ENCODE peak calls at places on chromosomes 4 and X, in six cellular contexts. R, A, C, B, I and E are unnamed samples.
A peak's percentile ranks its signal among the peaks of the same experiment; 100 is the strongest.

GRCh38 chrX:6701085-6701484 is 166.2 kb upstream of the VCX3A start:
- DNase-seq in R (no peak), A (no peak), C (no peak), B (no peak), I (no peak), E (no peak)

GRCh38 chr4:80446248-80446647 is 110.7 kb downstream of the CFAP299 start:
- DNase-seq in R (no peak), A (no peak), C (no peak), B (no peak), I (no peak), E (no peak)

GRCh38 chrX:112945796-112946195 is 105.2 kb upstream of the AMOT start:
- DNase-seq in R (no peak), A (no peak), C (no peak), B (no peak), I (no peak), E (no peak)

GRCh38 chrX:112612558-112612957 is 67.2 kb downstream of the LHFPL1 start:
- DNase-seq in R (no peak), A (no peak), C (no peak), B (no peak), I (no peak), E (no peak)

GRCh38 chr4:78662661-78663060 is 111.1 kb downstream of the ANXA3 start:
- DNase-seq in R (no peak), A (no peak), C (no peak), B (no peak), I (no peak), E (no peak)

GRCh38 chr4:16194199-16194598 is 32.1 kb downstream of the TAPT1 start:
- DNase-seq in R (no peak), A (no peak), C (peak; percentile 28), B (no peak), I (no peak), E (no peak)

GRCh38 chrX:73916931-73917657 is 354.1 kb downstream of the CHIC1 start:
- DNase-seq in R (no peak), A (no peak), C (no peak), B (no peak), I (peak; percentile 77), E (no peak)

GRCh38 chr4:53591372-53591892 is at the start of gene LNX1:
- DNase-seq in R (peak; percentile 33), A (no peak), C (peak; percentile 85), B (no peak), I (no peak), E (peak; percentile 80)

GRCh38 chrX:140180585-140180984 is 215.3 kb upstream of the CXorf66 start:
- DNase-seq in R (no peak), A (no peak), C (no peak), B (no peak), I (no peak), E (no peak)

GRCh38 chr4:157994863-157995262 is 178.0 kb downstream of the GASK1B start:
- DNase-seq in R (no peak), A (no peak), C (no peak), B (no peak), I (peak; percentile 75), E (no peak)

GRCh38 chr4:8582436-8582835 is 2.2 kb downstream of the GPR78 start:
- DNase-seq in R (no peak), A (no peak), C (no peak), B (no peak), I (no peak), E (no peak)

GRCh38 chr4:176646311-176646710 is 146.4 kb downstream of the VEGFC start:
- DNase-seq in R (no peak), A (no peak), C (no peak), B (no peak), I (no peak), E (no peak)

GRCh38 chr4:128158894-128159293 is 97.8 kb downstream of the LARP1B start:
- DNase-seq in R (no peak), A (no peak), C (no peak), B (no peak), I (no peak), E (no peak)

GRCh38 chr4:128153795-128154194 is 92.7 kb downstream of the LARP1B start:
- DNase-seq in R (no peak), A (no peak), C (no peak), B (no peak), I (no peak), E (no peak)

GRCh38 chr4:128159967-128160366 is 98.9 kb downstream of the LARP1B start:
- DNase-seq in R (no peak), A (no peak), C (no peak), B (no peak), I (peak; percentile 35), E (no peak)

GRCh38 chr4:128155874-128156456 is 94.9 kb downstream of the LARP1B start:
- DNase-seq in R (peak; percentile 22), A (no peak), C (no peak), B (no peak), I (no peak), E (no peak)

DNA sequence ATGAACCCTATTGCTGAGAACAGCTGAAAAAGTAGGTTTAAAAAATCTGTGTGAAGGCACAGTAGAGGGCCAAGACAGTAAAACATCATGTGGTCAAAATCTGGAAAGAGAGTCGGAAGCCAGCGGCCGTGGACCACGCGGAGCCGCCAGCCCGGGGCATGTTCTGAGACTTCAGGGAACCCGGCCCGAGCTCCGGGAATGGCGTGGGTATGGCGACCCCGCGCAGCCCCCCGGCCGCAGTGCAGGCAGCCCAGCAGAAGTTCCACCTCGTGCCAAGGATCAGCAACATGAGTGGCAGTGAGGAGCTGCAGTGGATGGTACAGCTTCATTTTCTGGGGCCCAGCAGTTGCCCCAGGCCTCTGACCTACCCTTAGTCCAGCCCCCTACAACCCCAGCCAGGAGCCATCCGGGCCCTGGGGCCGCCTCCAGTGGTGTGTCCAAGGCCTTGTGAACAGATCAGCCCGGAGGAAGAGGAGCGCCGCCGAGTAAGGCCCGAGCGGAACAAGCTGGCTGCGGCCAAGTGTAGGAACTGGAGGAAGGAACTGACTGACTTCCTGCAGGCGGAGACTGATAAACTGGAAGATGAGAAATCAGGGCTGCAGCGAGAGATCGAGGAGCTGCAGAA is 94.2 kb downstream of the LARP1B start:
- DNase-seq in R (peak; percentile 66), A (no peak), C (no peak), B (no peak), I (no peak), E (no peak)
- TF ChIP-seq POLR2A in R (no peak), A (no peak), C (no peak), B (no peak), I (no peak), E (no peak)

GRCh38 chr4:89660851-89661250 is 176.1 kb downstream of the SNCA start:
- DNase-seq in R (no peak), A (no peak), C (no peak), B (no peak), I (no peak), E (no peak)
- H3K4me1 ChIP-seq in R (no peaks in the 10 kb centered on the region), A (peaks cover 4% of the 10 kb centered on the region), C (no peaks in the 10 kb centered on the region), B (no peaks in the 10 kb centered on the region), I (no peaks in the 10 kb centered on the region), E (no peaks in the 10 kb centered on the region)

GRCh38 chr4:121818215-121818614 is 5.5 kb downstream of the CCNA2 start:
- DNase-seq in R (no peak), A (no peak), C (no peak), B (no peak), I (no peak), E (no peak)
- TF ChIP-seq POLR2A in R (no peak), A (no peak), C (no peak), B (no peak), I (no peak), E (no peak)

DNA sequence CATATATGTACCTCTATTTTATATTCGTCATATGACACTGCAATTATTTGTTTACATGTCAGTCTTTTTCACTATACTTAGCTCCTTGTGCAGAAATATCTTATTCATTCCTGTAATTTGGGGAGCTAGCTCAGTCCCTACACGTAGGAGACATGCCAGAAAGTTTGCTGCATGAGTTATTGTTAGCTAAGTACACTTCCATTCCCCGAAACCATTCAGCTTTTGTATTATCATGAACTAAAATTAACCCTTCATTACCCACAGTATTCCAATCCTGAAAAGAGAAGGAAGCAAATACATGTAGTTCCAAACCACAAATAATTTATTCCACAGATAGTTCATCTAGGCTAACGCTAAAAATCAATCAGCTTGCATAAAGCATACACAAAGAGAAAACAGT is 10.2 kb downstream of the CBR4 start:
- DNase-seq in R (no peak), A (no peak), C (no peak), B (no peak), I (no peak), E (no peak)
- H3K4me1 ChIP-seq in R (no peaks in the 10 kb centered on the region), A (no peaks in the 10 kb centered on the region), C (peaks cover 4% of the 10 kb centered on the region), B (peaks cover 3% of the 10 kb centered on the region), I (no peaks in the 10 kb centered on the region), E (no peaks in the 10 kb centered on the region)